ENCODE peak calls at places on chromosomes 12 and 14, in ten cellular contexts. One of them, this sample, is unnamed.

GRCh38 chr14:67892466-67893120 is 73.0 kb downstream of the RAD51B start:
- DNase-seq in OCI-LY7: no peak
- DNase-seq in testis: no peak
- DNase-seq in cardiac muscle cell: no peak
- DNase-seq in CD4-positive, alpha-beta memory T cell: no peak
- DNase-seq in transverse colon: no peak
- DNase-seq in ascending aorta: no peak
- DNase-seq in PC-9: peak; percentile 39
- DNase-seq in body of pancreas: peak; percentile 62
- DNase-seq in suprapubic skin: no peak
- DNase-seq in this sample: no peak

GRCh38 chr12:51222461-51222860 is 4.6 kb upstream of the POU6F1 start:
- DNase-seq in CD4-positive, alpha-beta memory T cell: no peak
- DNase-seq in cardiac muscle cell: no peak
- DNase-seq in body of pancreas: peak; percentile 36
- DNase-seq in OCI-LY7: no peak
- DNase-seq in transverse colon: no peak
- DNase-seq in ascending aorta: no peak
- DNase-seq in PC-9: no peak
- DNase-seq in suprapubic skin: no peak
- DNase-seq in testis: no peak
- DNase-seq in this sample: peak; percentile 34

GRCh38 chr12:52742822-52743457 is 34.2 kb downstream of the KRT76 start:
- DNase-seq in cardiac muscle cell: no peak
- DNase-seq in ascending aorta: no peak
- DNase-seq in body of pancreas: no peak
- DNase-seq in CD4-positive, alpha-beta memory T cell: no peak
- DNase-seq in suprapubic skin: no peak
- DNase-seq in transverse colon: no peak
- DNase-seq in OCI-LY7: no peak
- DNase-seq in PC-9: no peak
- DNase-seq in testis: no peak
- DNase-seq in this sample: no peak

GRCh38 chr12:47878293-47878917 is 26.4 kb downstream of the VDR start:
- DNase-seq in transverse colon: no peak
- DNase-seq in CD4-positive, alpha-beta memory T cell: no peak
- DNase-seq in PC-9: no peak
- DNase-seq in cardiac muscle cell: no peak
- DNase-seq in testis: no peak
- DNase-seq in ascending aorta: no peak
- DNase-seq in OCI-LY7: no peak
- DNase-seq in suprapubic skin: no peak
- DNase-seq in body of pancreas: no peak
- DNase-seq in this sample: no peak

GRCh38 chr12:116726749-116727148 is 11.1 kb downstream of the SPRING1 start:
- DNase-seq in PC-9: no peak
- DNase-seq in ascending aorta: no peak
- DNase-seq in OCI-LY7: no peak
- DNase-seq in CD4-positive, alpha-beta memory T cell: no peak
- DNase-seq in suprapubic skin: no peak
- DNase-seq in cardiac muscle cell: no peak
- DNase-seq in body of pancreas: no peak
- DNase-seq in transverse colon: no peak
- DNase-seq in testis: no peak
- DNase-seq in this sample: peak; percentile 15

GRCh38 chr14:57136669-57137068 is 132.0 kb downstream of the EXOC5 start:
- DNase-seq in CD4-positive, alpha-beta memory T cell: no peak
- DNase-seq in cardiac muscle cell: no peak
- DNase-seq in transverse colon: no peak
- DNase-seq in OCI-LY7: no peak
- DNase-seq in PC-9: no peak
- DNase-seq in ascending aorta: no peak
- DNase-seq in suprapubic skin: no peak
- DNase-seq in body of pancreas: no peak
- DNase-seq in testis: peak; percentile 16
- DNase-seq in this sample: no peak

GRCh38 chr12:24773996-24774395 is 174.9 kb downstream of the BCAT1 start:
- DNase-seq in testis: no peak
- DNase-seq in PC-9: no peak
- DNase-seq in OCI-LY7: no peak
- DNase-seq in cardiac muscle cell: no peak
- DNase-seq in body of pancreas: no peak
- DNase-seq in transverse colon: no peak
- DNase-seq in CD4-positive, alpha-beta memory T cell: no peak
- DNase-seq in suprapubic skin: no peak
- DNase-seq in ascending aorta: no peak
- DNase-seq in this sample: no peak

GRCh38 chr14:100358396-100358795 is 35.3 kb downstream of the SLC25A47 start:
- DNase-seq in suprapubic skin: no peak
- DNase-seq in CD4-positive, alpha-beta memory T cell: no peak
- DNase-seq in cardiac muscle cell: no peak
- DNase-seq in body of pancreas: no peak
- DNase-seq in ascending aorta: no peak
- DNase-seq in OCI-LY7: no peak
- DNase-seq in transverse colon: no peak
- DNase-seq in testis: no peak
- DNase-seq in PC-9: no peak
- DNase-seq in this sample: no peak

GRCh38 chr12:98870521-98870920 is 225.4 kb downstream of the APAF1 start:
- DNase-seq in ascending aorta: no peak
- DNase-seq in OCI-LY7: no peak
- DNase-seq in transverse colon: no peak
- DNase-seq in testis: no peak
- DNase-seq in CD4-positive, alpha-beta memory T cell: no peak
- DNase-seq in PC-9: no peak
- DNase-seq in body of pancreas: no peak
- DNase-seq in suprapubic skin: no peak
- DNase-seq in cardiac muscle cell: no peak
- DNase-seq in this sample: no peak

GRCh38 chr14:102925646-102926045 is 3.2 kb downstream of the AMN start:
- DNase-seq in cardiac muscle cell: no peak
- DNase-seq in testis: no peak
- DNase-seq in OCI-LY7: no peak
- DNase-seq in ascending aorta: no peak
- DNase-seq in body of pancreas: no peak
- DNase-seq in CD4-positive, alpha-beta memory T cell: no peak
- DNase-seq in PC-9: no peak
- DNase-seq in transverse colon: no peak
- DNase-seq in suprapubic skin: no peak
- DNase-seq in this sample: no peak

GRCh38 chr14:68471029-68471963 is 321.6 kb downstream of the ZFP36L1 start:
- DNase-seq in CD4-positive, alpha-beta memory T cell: no peak
- DNase-seq in suprapubic skin: no peak
- DNase-seq in testis: no peak
- DNase-seq in ascending aorta: no peak
- DNase-seq in transverse colon: no peak
- DNase-seq in cardiac muscle cell: no peak
- DNase-seq in PC-9: no peak
- DNase-seq in body of pancreas: peak; percentile 80
- DNase-seq in OCI-LY7: peak; percentile 81
- DNase-seq in this sample: no peak

GRCh38 chr12:124618291-124618902 is 51.0 kb upstream of the NCOR2 start:
- DNase-seq in body of pancreas: no peak
- DNase-seq in ascending aorta: no peak
- DNase-seq in OCI-LY7: no peak
- DNase-seq in PC-9: no peak
- DNase-seq in cardiac muscle cell: no peak
- DNase-seq in suprapubic skin: no peak
- DNase-seq in CD4-positive, alpha-beta memory T cell: no peak
- DNase-seq in transverse colon: no peak
- DNase-seq in testis: no peak
- DNase-seq in this sample: no peak

GRCh38 chr12:46938071-46938678 is 112.4 kb upstream of the SLC38A4 start:
- DNase-seq in PC-9: no peak
- DNase-seq in OCI-LY7: no peak
- DNase-seq in testis: no peak
- DNase-seq in suprapubic skin: no peak
- DNase-seq in body of pancreas: no peak
- DNase-seq in ascending aorta: no peak
- DNase-seq in cardiac muscle cell: no peak
- DNase-seq in transverse colon: no peak
- DNase-seq in CD4-positive, alpha-beta memory T cell: no peak
- DNase-seq in this sample: peak; percentile 52

GRCh38 chr12:2902287-2902880 is 11.7 kb downstream of the TULP3 start:
- DNase-seq in body of pancreas: peak; percentile 22
- DNase-seq in testis: peak; percentile 42
- DNase-seq in PC-9: no peak
- DNase-seq in ascending aorta: no peak
- DNase-seq in OCI-LY7: no peak
- DNase-seq in cardiac muscle cell: peak; percentile 58
- DNase-seq in CD4-positive, alpha-beta memory T cell: no peak
- DNase-seq in transverse colon: peak; percentile 10
- DNase-seq in suprapubic skin: no peak
- DNase-seq in this sample: peak; percentile 60

GRCh38 chr12:61854902-61855301 is 405.3 kb upstream of the USP15 start:
- DNase-seq in transverse colon: no peak
- DNase-seq in testis: no peak
- DNase-seq in PC-9: no peak
- DNase-seq in CD4-positive, alpha-beta memory T cell: no peak
- DNase-seq in suprapubic skin: no peak
- DNase-seq in ascending aorta: no peak
- DNase-seq in OCI-LY7: no peak
- DNase-seq in body of pancreas: no peak
- DNase-seq in cardiac muscle cell: no peak
- DNase-seq in this sample: peak; percentile 3

GRCh38 chr12:123139926-123140674 is 10.8 kb downstream of the PITPNM2 start:
- DNase-seq in ascending aorta: no peak
- DNase-seq in transverse colon: peak; percentile 57
- DNase-seq in suprapubic skin: peak; percentile 50
- DNase-seq in PC-9: peak; percentile 62
- DNase-seq in testis: no peak
- DNase-seq in CD4-positive, alpha-beta memory T cell: no peak
- DNase-seq in cardiac muscle cell: no peak
- DNase-seq in body of pancreas: no peak
- DNase-seq in OCI-LY7: no peak
- DNase-seq in this sample: peak; percentile 30

GRCh38 chr12:125329239-125330238 is 264.3 kb downstream of the AACS start:
- DNase-seq in OCI-LY7: no peak
- DNase-seq in transverse colon: no peak
- DNase-seq in ascending aorta: no peak
- DNase-seq in body of pancreas: no peak
- DNase-seq in PC-9: no peak
- DNase-seq in testis: no peak
- DNase-seq in suprapubic skin: no peak
- DNase-seq in CD4-positive, alpha-beta memory T cell: no peak
- DNase-seq in cardiac muscle cell: no peak
- DNase-seq in this sample: peak; percentile 17

GRCh38 chr12:49796155-49796554 is 32.1 kb downstream of the NCKAP5L start:
- DNase-seq in body of pancreas: no peak
- DNase-seq in ascending aorta: no peak
- DNase-seq in OCI-LY7: no peak
- DNase-seq in testis: no peak
- DNase-seq in CD4-positive, alpha-beta memory T cell: no peak
- DNase-seq in PC-9: no peak
- DNase-seq in transverse colon: no peak
- DNase-seq in cardiac muscle cell: no peak
- DNase-seq in suprapubic skin: no peak
- DNase-seq in this sample: no peak

GRCh38 chr14:90373887-90374286 is 22.9 kb upstream of the CALM1 start:
- DNase-seq in body of pancreas: no peak
- DNase-seq in cardiac muscle cell: no peak
- DNase-seq in transverse colon: no peak
- DNase-seq in CD4-positive, alpha-beta memory T cell: no peak
- DNase-seq in suprapubic skin: no peak
- DNase-seq in OCI-LY7: no peak
- DNase-seq in testis: no peak
- DNase-seq in ascending aorta: no peak
- DNase-seq in PC-9: no peak
- DNase-seq in this sample: peak; percentile 6

GRCh38 chr12:46464863-46465262 is 92.3 kb upstream of the SLC38A2 start:
- DNase-seq in CD4-positive, alpha-beta memory T cell: no peak
- DNase-seq in body of pancreas: no peak
- DNase-seq in testis: no peak
- DNase-seq in suprapubic skin: no peak
- DNase-seq in transverse colon: no peak
- DNase-seq in cardiac muscle cell: no peak
- DNase-seq in ascending aorta: no peak
- DNase-seq in PC-9: no peak
- DNase-seq in OCI-LY7: no peak
- DNase-seq in this sample: no peak

GRCh38 chr14:104688505-104688754 is 988 bp upstream of the INF2 start:
- DNase-seq in CD4-positive, alpha-beta memory T cell: no peak
- DNase-seq in PC-9: no peak
- DNase-seq in suprapubic skin: no peak
- DNase-seq in OCI-LY7: no peak
- DNase-seq in body of pancreas: no peak
- DNase-seq in testis: no peak
- DNase-seq in ascending aorta: no peak
- DNase-seq in cardiac muscle cell: no peak
- DNase-seq in transverse colon: no peak
- DNase-seq in this sample: no peak
- H3K27ac ChIP-seq in CD4-positive, alpha-beta memory T cell: peak overlapping the region; percentile 35
- H3K27ac ChIP-seq in PC-9: peak overlapping the region; percentile 47
- H3K27ac ChIP-seq in suprapubic skin: peak overlapping the region; percentile 75
- H3K27ac ChIP-seq in OCI-LY7: peak overlapping the region; percentile 23
- H3K27ac ChIP-seq in body of pancreas: peak overlapping the region; percentile 91
- H3K27ac ChIP-seq in testis: peak overlapping the region; percentile 76
- H3K27ac ChIP-seq in ascending aorta: peak overlapping the region; percentile 82
- H3K27ac ChIP-seq in cardiac muscle cell: no peak overlapping the region
- H3K27ac ChIP-seq in transverse colon: peak overlapping the region; percentile 95
- H3K27ac ChIP-seq in this sample: no peak overlapping the region

GRCh38 chr12:113063396-113064350 is 7.1 kb downstream of the DTX1 start:
- DNase-seq in PC-9: no peak
- DNase-seq in ascending aorta: no peak
- DNase-seq in transverse colon: no peak
- DNase-seq in cardiac muscle cell: no peak
- DNase-seq in CD4-positive, alpha-beta memory T cell: no peak
- DNase-seq in body of pancreas: no peak
- DNase-seq in testis: no peak
- DNase-seq in OCI-LY7: peak; percentile 36
- DNase-seq in suprapubic skin: no peak
- DNase-seq in this sample: no peak
- H3K27ac ChIP-seq in PC-9: no peak overlapping the region
- H3K27ac ChIP-seq in ascending aorta: no peak overlapping the region
- H3K27ac ChIP-seq in transverse colon: no peak overlapping the region
- H3K27ac ChIP-seq in cardiac muscle cell: no peak overlapping the region
- H3K27ac ChIP-seq in CD4-positive, alpha-beta memory T cell: no peak overlapping the region
- H3K27ac ChIP-seq in body of pancreas: no peak overlapping the region
- H3K27ac ChIP-seq in testis: no peak overlapping the region
- H3K27ac ChIP-seq in OCI-LY7: peak overlapping the region; percentile 97
- H3K27ac ChIP-seq in suprapubic skin: no peak overlapping the region
- H3K27ac ChIP-seq in this sample: no peak overlapping the region

GRCh38 chr12:113285679-113286645 is 48.9 kb downstream of the SLC8B1 start:
- DNase-seq in transverse colon: no peak
- DNase-seq in ascending aorta: no peak
- DNase-seq in suprapubic skin: no peak
- DNase-seq in body of pancreas: no peak
- DNase-seq in cardiac muscle cell: no peak
- DNase-seq in CD4-positive, alpha-beta memory T cell: no peak
- DNase-seq in OCI-LY7: no peak
- DNase-seq in PC-9: no peak
- DNase-seq in testis: peak; percentile 42
- DNase-seq in this sample: no peak
- H3K27ac ChIP-seq in transverse colon: no peak overlapping the region
- H3K27ac ChIP-seq in ascending aorta: no peak overlapping the region
- H3K27ac ChIP-seq in suprapubic skin: no peak overlapping the region
- H3K27ac ChIP-seq in body of pancreas: no peak overlapping the region
- H3K27ac ChIP-seq in cardiac muscle cell: no peak overlapping the region
- H3K27ac ChIP-seq in CD4-positive, alpha-beta memory T cell: no peak overlapping the region
- H3K27ac ChIP-seq in OCI-LY7: no peak overlapping the region
- H3K27ac ChIP-seq in PC-9: no peak overlapping the region
- H3K27ac ChIP-seq in testis: peak overlapping the region; percentile 51
- H3K27ac ChIP-seq in this sample: no peak overlapping the region

GRCh38 chr14:95509512-95509911 is 6.9 kb downstream of the SYNE3 start:
- DNase-seq in suprapubic skin: peak; percentile 65
- DNase-seq in body of pancreas: no peak
- DNase-seq in PC-9: no peak
- DNase-seq in CD4-positive, alpha-beta memory T cell: no peak
- DNase-seq in testis: no peak
- DNase-seq in OCI-LY7: no peak
- DNase-seq in transverse colon: no peak
- DNase-seq in ascending aorta: no peak
- DNase-seq in cardiac muscle cell: no peak
- DNase-seq in this sample: no peak
- H3K27ac ChIP-seq in suprapubic skin: no peak overlapping the region
- H3K27ac ChIP-seq in body of pancreas: no peak overlapping the region
- H3K27ac ChIP-seq in PC-9: no peak overlapping the region
- H3K27ac ChIP-seq in CD4-positive, alpha-beta memory T cell: no peak overlapping the region
- H3K27ac ChIP-seq in testis: no peak overlapping the region
- H3K27ac ChIP-seq in OCI-LY7: no peak overlapping the region
- H3K27ac ChIP-seq in transverse colon: no peak overlapping the region
- H3K27ac ChIP-seq in ascending aorta: peak overlapping the region; percentile 84
- H3K27ac ChIP-seq in cardiac muscle cell: no peak overlapping the region
- H3K27ac ChIP-seq in this sample: no peak overlapping the region